ENCODE peak calls at places on chromosome X, in eight cellular contexts. I is colonic mucosa, P is suprapubic skin, A is cardiac muscle cell, C is GM23338, Y is thyroid gland, W is hepatocyte, O is tibial artery. N is an unnamed sample.

GRCh38 chrX:24838624-24839023 is 144.9 kb downstream of the POLA1 start:
- DNase-seq in I (peak; percentile 21), P (no peak), A (peak; percentile 43), C (peak; percentile 32), Y (no peak), W (peak; percentile 52), O (no peak), N (no peak)

GRCh38 chrX:136607236-136607635 is 40.7 kb upstream of the CD40LG start:
- DNase-seq in I (no peak), P (no peak), A (no peak), C (no peak), Y (no peak), W (no peak), O (no peak), N (no peak)

GRCh38 chrX:71870337-71871098 is 40.1 kb upstream of the NHSL2 start:
- DNase-seq in I (no peak), P (no peak), A (peak; percentile 19), C (peak; percentile 66), Y (peak; percentile 1), W (peak; percentile 10), O (no peak), N (no peak)

GRCh38 chrX:8284131-8284530 is 113.1 kb upstream of the VCX2 start:
- DNase-seq in I (no peak), P (no peak), A (no peak), C (no peak), Y (peak; percentile 55), W (no peak), O (no peak), N (no peak)

GRCh38 chrX:16136080-16136479 is 12.7 kb downstream of the GRPR start:
- DNase-seq in I (no peak), P (no peak), A (no peak), C (no peak), Y (no peak), W (no peak), O (no peak), N (no peak)

GRCh38 chrX:36963069-36963808 is 44.9 kb upstream of the FAM47C start:
- DNase-seq in I (no peak), P (no peak), A (no peak), C (peak; percentile 36), Y (no peak), W (no peak), O (no peak), N (no peak)

GRCh38 chrX:24858004-24858746 is 157.6 kb downstream of the ARX start:
- DNase-seq in I (no peak), P (no peak), A (peak; percentile 79), C (no peak), Y (no peak), W (no peak), O (no peak), N (no peak)

GRCh38 chrX:22533898-22534297 is 261.2 kb downstream of the CBLL2 start:
- DNase-seq in I (no peak), P (no peak), A (no peak), C (peak; percentile 31), Y (no peak), W (no peak), O (no peak), N (no peak)

GRCh38 chrX:6029014-6029413 is 199.7 kb downstream of the NLGN4X start:
- DNase-seq in I (no peak), P (no peak), A (no peak), C (no peak), Y (no peak), W (no peak), O (no peak), N (no peak)

GRCh38 chrX:123884809-123885408 is 25.1 kb downstream of the XIAP start:
- DNase-seq in I (peak; percentile 53), P (no peak), A (peak; percentile 60), C (peak; percentile 54), Y (peak; percentile 7), W (peak; percentile 73), O (no peak), N (no peak)

GRCh38 chrX:131861088-131861787 is 161.9 kb upstream of the STK26 start:
- DNase-seq in I (no peak), P (no peak), A (no peak), C (no peak), Y (no peak), W (no peak), O (no peak), N (no peak)

GRCh38 chrX:18698762-18699650 is 8.4 kb upstream of the PPEF1 start:
- DNase-seq in I (no peak), P (no peak), A (no peak), C (no peak), Y (no peak), W (no peak), O (no peak), N (no peak)

GRCh38 chrX:14864626-14865025 is 8.2 kb downstream of the FANCB start:
- DNase-seq in I (no peak), P (no peak), A (peak; percentile 14), C (no peak), Y (no peak), W (no peak), O (no peak), N (no peak)

GRCh38 chrX:2283111-2283847 is 217.5 kb downstream of the DHRSX start:
- DNase-seq in I (no peak), P (no peak), A (peak; percentile 51), C (no peak), Y (no peak), W (no peak), O (no peak), N (no peak)

GRCh38 chrX:9905288-9905687 is 61.9 kb upstream of the CLDN34 start:
- DNase-seq in I (no peak), P (no peak), A (peak; percentile 69), C (no peak), Y (no peak), W (no peak), O (no peak), N (no peak)

GRCh38 chrX:87736576-87736975 is 219.0 kb downstream of the KLHL4 start:
- DNase-seq in I (no peak), P (no peak), A (no peak), C (peak; percentile 12), Y (no peak), W (no peak), O (no peak), N (no peak)

GRCh38 chrX:46838974-46839480 is 2.2 kb downstream of the RP2 start:
- DNase-seq in I (no peak), P (no peak), A (no peak), C (no peak), Y (no peak), W (no peak), O (no peak), N (no peak)

GRCh38 chrX:118770133-118770760 is 42.8 kb downstream of the IL13RA1 start:
- DNase-seq in I (no peak), P (no peak), A (no peak), C (no peak), Y (no peak), W (no peak), O (no peak), N (no peak)

DNA sequence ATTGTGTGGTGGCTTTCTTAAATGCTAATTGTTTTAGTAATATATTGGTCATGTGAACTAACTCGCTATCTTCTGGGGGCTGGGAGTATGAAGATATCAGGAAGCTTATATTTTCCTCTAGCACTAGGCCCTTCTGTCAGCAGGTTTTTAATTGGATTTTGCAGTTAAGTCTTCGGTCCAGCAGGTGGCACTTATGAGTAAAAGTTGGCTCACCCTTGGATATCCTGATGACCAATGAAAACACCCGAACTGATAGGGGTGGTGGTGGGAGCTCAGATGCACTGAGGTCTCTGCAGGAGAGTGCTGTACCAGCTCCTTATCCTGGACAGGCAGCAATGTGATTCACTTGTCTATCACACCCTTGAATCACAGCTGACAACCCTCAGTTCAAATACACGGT is 1365.8 kb upstream of the DIAPH2 start:
- DNase-seq in I (no peak), P (no peak), A (no peak), C (peak; percentile 62), Y (no peak), W (peak; percentile 11), O (no peak), N (no peak)
- TF ChIP-seq CTCF in I (no peak), P (no peak), A (no peak), C (peak; percentile 58), Y (no peak), W (peak; percentile 15), O (no peak), N (no peak)

GRCh38 chrX:19866626-19867410 is 20.6 kb downstream of the SH3KBP1 start:
- DNase-seq in I (no peak), P (no peak), A (no peak), C (no peak), Y (no peak), W (no peak), O (no peak), N (no peak)

GRCh38 chrX:19867938-19868337 is 19.5 kb downstream of the SH3KBP1 start:
- DNase-seq in I (no peak), P (no peak), A (no peak), C (no peak), Y (no peak), W (no peak), O (no peak), N (no peak)

GRCh38 chrX:19869195-19869594 is 18.2 kb downstream of the SH3KBP1 start:
- DNase-seq in I (no peak), P (no peak), A (no peak), C (no peak), Y (no peak), W (no peak), O (no peak), N (no peak)

GRCh38 chrX:19865567-19866363 is 21.6 kb downstream of the SH3KBP1 start:
- DNase-seq in I (no peak), P (no peak), A (no peak), C (no peak), Y (no peak), W (no peak), O (peak; percentile 33), N (no peak)

DNA sequence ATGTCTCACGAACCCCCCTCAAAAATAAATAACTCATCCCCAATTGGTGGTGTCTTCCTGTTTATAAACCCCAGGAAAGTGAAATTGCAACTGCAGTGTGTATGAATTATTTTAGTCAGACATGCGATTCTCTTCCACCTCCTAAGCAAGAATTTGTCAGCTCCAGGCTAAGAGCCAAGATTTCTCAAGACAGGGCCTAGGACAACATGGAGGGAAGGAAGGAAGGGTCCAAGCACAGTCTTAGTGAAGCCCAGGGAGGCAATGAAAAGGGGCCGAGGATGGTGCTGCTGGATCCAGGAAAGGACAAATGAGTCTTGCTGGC is 20.0 kb downstream of the SH3KBP1 start:
- DNase-seq in I (no peak), P (no peak), A (peak; percentile 77), C (no peak), Y (peak; percentile 13), W (no peak), O (no peak), N (no peak)
- H3K4me1 ChIP-seq in I (no peaks in the 10 kb centered on the region), P (no peaks in the 10 kb centered on the region), A (no peaks in the 10 kb centered on the region), C (peaks cover 26% of the 10 kb centered on the region), Y (peaks cover 5% of the 10 kb centered on the region), W (no peaks in the 10 kb centered on the region), O (no peaks in the 10 kb centered on the region), N (peaks cover 3% of the 10 kb centered on the region)

DNA sequence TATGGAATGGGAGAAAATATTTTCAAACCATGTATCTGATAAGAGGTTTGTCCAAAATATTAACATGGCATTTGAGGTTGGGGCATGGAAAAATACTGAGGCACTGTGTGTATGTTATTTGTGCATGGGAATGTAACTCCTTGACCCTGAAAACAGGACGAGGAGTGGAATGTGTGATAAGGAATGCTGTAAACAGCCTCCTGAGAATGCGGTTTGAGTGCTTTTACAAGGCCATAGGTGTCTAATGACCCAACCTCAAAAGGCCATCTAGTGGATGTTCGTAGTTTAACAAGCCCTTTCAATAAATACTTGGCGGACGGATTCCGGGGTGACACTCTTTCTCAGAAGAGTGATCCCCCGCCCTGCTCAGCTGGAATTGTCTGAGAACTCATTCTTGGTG is 162.9 kb upstream of the USP9X start:
- DNase-seq in I (no peak), P (no peak), A (peak; percentile 80), C (peak; percentile 88), Y (no peak), W (peak; percentile 61), O (no peak), N (no peak)
- TF ChIP-seq CTCF in I (no peak), P (no peak), A (peak; percentile 42), C (peak; percentile 74), Y (peak; percentile 22), W (peak; percentile 31), O (no peak), N (peak; percentile 53)

GRCh38 chrX:13009844-13010243 is 34.6 kb downstream of the FAM9C start:
- DNase-seq in I (no peak), P (no peak), A (no peak), C (no peak), Y (no peak), W (no peak), O (no peak), N (no peak)
- H3K4me1 ChIP-seq in I (peaks cover 11% of the 10 kb centered on the region), P (peaks cover 23% of the 10 kb centered on the region), A (no peaks in the 10 kb centered on the region), C (peaks cover 15% of the 10 kb centered on the region), Y (peaks cover 8% of the 10 kb centered on the region), W (peaks cover 33% of the 10 kb centered on the region), O (peaks cover 40% of the 10 kb centered on the region), N (peaks cover 36% of the 10 kb centered on the region)